ENCODE peak calls at places on chromosomes 16 and 17, in five cellular contexts. C is thoracic aorta; Y is nephron progenitor cell; A is heart left ventricle; D is CD4-positive, alpha-beta T cell. K is an unnamed sample.

GRCh38 chr16:87057951-87058560 is 259.1 kb downstream of the C16orf95 start:
- DNase-seq in C (no peak), Y (no peak), A (no peak), D (no peak), K (no peak)

GRCh38 chr17:62562656-62563055 is 64.8 kb upstream of the MRC2 start:
- DNase-seq in C (no peak), Y (no peak), A (no peak), D (no peak), K (no peak)

GRCh38 chr17:57861737-57862409 is 12.0 kb upstream of the MRPS23 start:
- DNase-seq in C (peak; percentile 41), Y (peak; percentile 75), A (peak; percentile 84), D (no peak), K (no peak)

GRCh38 chr17:78759203-78759968 is 22.7 kb downstream of the CYTH1 start:
- DNase-seq in C (no peak), Y (no peak), A (peak; percentile 76), D (peak; percentile 72), K (no peak)

GRCh38 chr17:16939606-16940115 is 32.3 kb downstream of the TNFRSF13B start:
- DNase-seq in C (no peak), Y (no peak), A (no peak), D (no peak), K (no peak)

GRCh38 chr17:68346448-68346847 is 55.2 kb downstream of the ARSG start:
- DNase-seq in C (no peak), Y (no peak), A (peak; percentile 75), D (peak; percentile 32), K (no peak)

GRCh38 chr16:87330257-87330624 is 13.0 kb upstream of the C16orf95 start:
- DNase-seq in C (no peak), Y (no peak), A (peak; percentile 45), D (no peak), K (no peak)

GRCh38 chr16:56932588-56933265 is 785 bp downstream of the HERPUD1 start:
- DNase-seq in C (peak; percentile 54), Y (peak; percentile 54), A (peak; percentile 88), D (no peak), K (peak; percentile 44)

GRCh38 chr17:82231312-82231561 is 2.4 kb downstream of the SLC16A3 start:
- DNase-seq in C (no peak), Y (no peak), A (no peak), D (no peak), K (no peak)
- TF ChIP-seq CTCF in C (no peak), Y (no peak), A (no peak), D (no peak), K (no peak)

DNA sequence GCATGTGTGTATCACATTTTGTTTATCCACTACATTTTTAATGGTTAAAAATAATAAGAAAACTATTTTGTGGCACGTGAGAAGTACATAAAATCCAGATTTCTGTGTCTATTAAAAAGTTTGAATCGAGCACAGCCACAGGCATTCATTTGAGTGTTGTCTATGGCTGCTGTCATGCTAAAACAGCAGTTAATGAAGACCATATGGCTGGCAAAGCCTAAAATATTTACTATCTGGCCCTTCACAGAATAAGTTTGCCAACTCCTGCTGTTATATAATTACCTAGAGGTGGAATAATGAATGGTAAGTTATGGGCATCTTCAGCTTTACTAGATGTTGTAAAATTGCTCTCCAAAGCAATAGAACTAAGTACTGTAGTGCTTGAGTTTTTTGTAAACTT is 30.5 kb downstream of the TMEM98 start:
- DNase-seq in C (no peak), Y (no peak), A (no peak), D (no peak), K (peak; percentile 86)
- TF ChIP-seq CTCF in C (no peak), Y (no peak), A (no peak), D (no peak), K (no peak)

GRCh38 chr16:66226762-66227161 is 139.7 kb upstream of the CDH5 start:
- DNase-seq in C (no peak), Y (no peak), A (no peak), D (no peak), K (no peak)
- TF ChIP-seq CTCF in C (no peak), Y (no peak), A (no peak), D (no peak), K (no peak)

GRCh38 chr16:10569629-10570028 is 10.8 kb downstream of the EMP2 start:
- DNase-seq in C (no peak), Y (no peak), A (no peak), D (no peak), K (no peak)

GRCh38 chr16:10564591-10564990 is 15.8 kb downstream of the EMP2 start:
- DNase-seq in C (no peak), Y (no peak), A (no peak), D (no peak), K (no peak)

GRCh38 chr16:10565167-10565566 is 15.2 kb downstream of the EMP2 start:
- DNase-seq in C (no peak), Y (no peak), A (no peak), D (no peak), K (no peak)

GRCh38 chr16:10562361-10562899 is 18.0 kb downstream of the EMP2 start:
- DNase-seq in C (no peak), Y (no peak), A (no peak), D (no peak), K (no peak)

DNA sequence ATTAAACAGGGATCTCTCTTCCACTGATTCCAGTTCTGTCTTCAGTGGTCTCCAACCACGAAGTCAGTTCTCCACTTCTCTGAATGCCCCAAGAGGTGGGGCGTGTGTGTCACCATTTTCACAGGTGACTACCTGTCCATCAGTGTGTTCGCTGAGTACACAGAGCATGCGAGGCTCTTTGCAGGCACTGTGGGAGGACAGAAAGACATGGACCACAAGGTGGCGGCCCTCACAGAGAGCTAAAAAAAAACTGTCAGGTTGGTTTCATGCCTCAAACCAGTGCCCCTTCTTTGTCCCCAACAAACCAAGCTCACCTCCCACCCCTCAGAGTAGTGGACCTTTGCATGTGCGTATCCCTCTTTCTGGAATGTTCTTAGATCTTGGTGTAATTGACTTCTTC is 13.8 kb downstream of the EMP2 start:
- DNase-seq in C (no peak), Y (no peak), A (no peak), D (no peak), K (no peak)
- TF ChIP-seq CTCF in C (no peak), Y (no peak), A (no peak), D (no peak), K (no peak)

GRCh38 chr17:43641416-43641815 is 20.3 kb downstream of the MEOX1 start:
- DNase-seq in C (no peak), Y (no peak), A (peak; percentile 57), D (no peak), K (no peak)

GRCh38 chr17:43645450-43645764 is 16.3 kb downstream of the MEOX1 start:
- DNase-seq in C (no peak), Y (no peak), A (no peak), D (no peak), K (no peak)

GRCh38 chr17:43644081-43644480 is 17.6 kb downstream of the MEOX1 start:
- DNase-seq in C (no peak), Y (no peak), A (peak; percentile 34), D (no peak), K (no peak)

GRCh38 chr17:43648916-43649315 is 12.8 kb downstream of the MEOX1 start:
- DNase-seq in C (no peak), Y (no peak), A (peak; percentile 20), D (no peak), K (no peak)

GRCh38 chr17:43645765-43646481 is 15.8 kb downstream of the MEOX1 start:
- DNase-seq in C (peak; percentile 23), Y (peak; percentile 50), A (peak; percentile 90), D (no peak), K (no peak)
- TF ChIP-seq CTCF in C (no peak), Y (no peak), A (no peak), D (no peak), K (no peak)

DNA sequence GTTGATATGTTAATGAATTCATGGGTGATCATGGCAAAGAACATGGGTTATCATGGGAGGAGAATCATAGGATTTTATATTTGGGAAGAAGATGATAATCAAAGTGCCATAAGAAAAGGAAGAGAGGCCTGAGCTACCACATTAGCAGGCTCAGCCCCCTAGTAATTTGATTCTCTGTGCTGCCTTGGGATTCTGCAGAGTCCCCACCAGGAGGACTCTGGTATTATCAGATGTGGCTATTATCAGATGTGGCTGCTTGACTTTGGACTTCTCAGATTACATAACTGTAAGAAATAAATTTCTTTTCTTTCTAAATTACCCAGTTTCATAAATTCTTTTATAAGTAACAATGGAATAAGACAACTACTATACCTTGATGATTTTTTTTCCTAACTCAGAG is 137.6 kb downstream of the ITFG1 start:
- DNase-seq in C (no peak), Y (no peak), A (no peak), D (no peak), K (no peak)
- TF ChIP-seq CTCF in C (no peak), Y (no peak), A (no peak), D (no peak), K (no peak)

K was measured in AG09309.